ENCODE peak calls at places on chromosomes 6 and 20, in nine cellular contexts. A is astrocyte of the spinal cord; M is K562; L is CD8-positive, alpha-beta T cell; W is A172; K is hepatic stellate cell; C is effector memory CD4-positive, alpha-beta T cell; T is stimulated activated CD8-positive, alpha-beta memory T cell treated with anti-CD3 and anti-CD28 coated beads, Interleukin-4, amount 100 ng/mL, for 4 hours; Z is activated gamma-delta T cell treated with Interleukin-2 at 50 U/mL for 16 hours. V is an unnamed sample.

GRCh38 chr20:53899351-53900167 is 170.8 kb downstream of the BCAS1 start:
- DNase-seq in A (peak), M (peak), L (peak), W (peak), K (no peak), C (peak), T (peak), Z (peak), V (no peak)

GRCh38 chr20:15179426-15180190 is 842.2 kb upstream of the FLRT3 start:
- DNase-seq in A (no peak), M (no peak), L (no peak), W (no peak), K (no peak), C (no peak), T (no peak), Z (no peak), V (peak)

GRCh38 chr6:52362443-52363221 is 681 bp downstream of the PAQR8 start:
- DNase-seq in A (peak), M (peak), L (peak), W (no peak), K (peak), C (peak), T (no peak), Z (peak), V (peak)

GRCh38 chr6:104955491-104955890 is 1.4 kb upstream of the LIN28B start:
- DNase-seq in A (no peak), M (peak), L (no peak), W (no peak), K (no peak), C (no peak), T (no peak), Z (no peak), V (no peak)

GRCh38 chr6:31559958-31560696 is 12.0 kb upstream of the LTA start:
- DNase-seq in A (peak), M (peak), L (peak), W (peak), K (peak), C (peak), T (no peak), Z (peak), V (no peak)

GRCh38 chr6:75250552-75250951 is 7.0 kb upstream of the COX7A2 start:
- DNase-seq in A (no peak), M (no peak), L (no peak), W (no peak), K (no peak), C (no peak), T (no peak), Z (no peak), V (no peak)

GRCh38 chr20:4476903-4477302 is 244.8 kb upstream of the PRND start:
- DNase-seq in A (peak), M (no peak), L (no peak), W (peak), K (no peak), C (no peak), T (no peak), Z (no peak), V (no peak)

GRCh38 chr20:45826381-45827019 is 612 bp downstream of the TNNC2 start:
- DNase-seq in A (peak), M (peak), L (no peak), W (peak), K (peak), C (no peak), T (no peak), Z (no peak), V (peak)

GRCh38 chr6:142374090-142374783 is 72.4 kb downstream of the ADGRG6 start:
- DNase-seq in A (no peak), M (no peak), L (no peak), W (no peak), K (no peak), C (no peak), T (no peak), Z (no peak), V (no peak)

GRCh38 chr6:99330159-99330558 is 19.3 kb downstream of the FAXC start:
- DNase-seq in A (peak), M (peak), L (peak), W (peak), K (peak), C (no peak), T (peak), Z (peak), V (no peak)

GRCh38 chr6:165010556-165011535 is 298.6 kb downstream of the C6orf118 start:
- DNase-seq in A (peak), M (no peak), L (no peak), W (peak), K (no peak), C (no peak), T (no peak), Z (no peak), V (no peak)

GRCh38 chr20:57618766-57619052 is 1.5 kb downstream of the ZBP1 start:
- DNase-seq in A (no peak), M (no peak), L (no peak), W (no peak), K (no peak), C (no peak), T (no peak), Z (no peak), V (no peak)

GRCh38 chr20:37358366-37359150 is 12.6 kb downstream of the SRC start:
- DNase-seq in A (no peak), M (no peak), L (no peak), W (no peak), K (no peak), C (no peak), T (no peak), Z (no peak), V (no peak)

GRCh38 chr6:157688960-157689599 is 134.0 kb upstream of the SNX9 start:
- DNase-seq in A (no peak), M (peak), L (no peak), W (no peak), K (peak), C (no peak), T (no peak), Z (no peak), V (no peak)

GRCh38 chr20:61937963-61938838 is 127.5 kb downstream of the TAF4 start:
- DNase-seq in A (no peak), M (no peak), L (no peak), W (no peak), K (no peak), C (no peak), T (no peak), Z (no peak), V (no peak)

GRCh38 chr6:3841711-3842565 is 7.2 kb upstream of the FAM50B start:
- DNase-seq in A (peak), M (no peak), L (no peak), W (peak), K (peak), C (no peak), T (no peak), Z (no peak), V (no peak)

GRCh38 chr6:12420626-12421025 is 130.5 kb downstream of the EDN1 start:
- DNase-seq in A (peak), M (no peak), L (no peak), W (peak), K (no peak), C (no peak), T (no peak), Z (no peak), V (no peak)

GRCh38 chr6:128519132-128519930 is 1.1 kb downstream of the PTPRK start:
- DNase-seq in A (peak), M (no peak), L (peak), W (peak), K (no peak), C (no peak), T (no peak), Z (peak), V (peak)

GRCh38 chr6:167791036-167791779 is 35.5 kb upstream of the AFDN start:
- DNase-seq in A (no peak), M (no peak), L (no peak), W (no peak), K (no peak), C (no peak), T (no peak), Z (no peak), V (no peak)

GRCh38 chr20:51884561-51884960 is 82.2 kb upstream of the SALL4 start:
- DNase-seq in A (peak), M (no peak), L (no peak), W (peak), K (no peak), C (no peak), T (no peak), Z (no peak), V (no peak)

V was measured in substantia nigra.